ENCODE peak calls at places on chromosomes 1 and 21, in eight cellular contexts. Y, M, I, D, N, O, K and Q are unnamed samples.

GRCh38 chr1:205620269-205620668 is 11.5 kb downstream of the ELK4 start:
- DNase-seq in O (no peak), N (no peak), I (no peak), Y (no peak), K (no peak), D (no peak), M (no peak), Q (no peak)

GRCh38 chr1:104706631-104707147 is 957.0 kb downstream of the AMY1C start:
- DNase-seq in I (peak; percentile 16), K (no peak), O (no peak), N (no peak), Y (no peak), D (no peak), M (peak; percentile 10), Q (peak; percentile 6)

GRCh38 chr1:230561570-230561969 is 80.7 kb upstream of the COG2 start:
- DNase-seq in D (no peak), K (no peak), N (no peak), Y (no peak), M (no peak), O (no peak), I (no peak), Q (no peak)

GRCh38 chr1:189237008-189237407 is 1240.7 kb downstream of the BRINP3 start:
- DNase-seq in Y (no peak), M (no peak), I (no peak), O (no peak), K (no peak), D (no peak), N (no peak), Q (no peak)

GRCh38 chr1:86247553-86248279 is 91.1 kb upstream of the COL24A1 start:
- DNase-seq in O (peak; percentile 95), N (no peak), I (peak; percentile 4), K (no peak), D (no peak), Y (no peak), M (no peak), Q (no peak)

GRCh38 chr1:186304982-186305949 is 69.8 kb downstream of the TPR start:
- DNase-seq in I (peak; percentile 52), D (peak; percentile 44), O (peak; percentile 46), Y (peak; percentile 13), N (peak; percentile 33), K (peak; percentile 47), M (peak; percentile 46), Q (peak; percentile 73)

GRCh38 chr1:109579044-109579443 is 30.6 kb downstream of the GNAI3 start:
- DNase-seq in D (no peak), K (no peak), N (no peak), I (no peak), O (no peak), M (no peak), Y (no peak), Q (no peak)

GRCh38 chr1:159943908-159944622 is 1.3 kb downstream of the IGSF9 start:
- DNase-seq in D (no peak), K (no peak), N (no peak), M (no peak), O (no peak), I (no peak), Y (no peak), Q (no peak)

GRCh38 chr1:37468037-37468436 is 6.3 kb upstream of the ZC3H12A start:
- DNase-seq in Y (no peak), O (no peak), I (no peak), D (no peak), M (no peak), N (no peak), K (no peak), Q (no peak)

GRCh38 chr1:180057883-180058396 is 96.7 kb upstream of the QSOX1 start:
- DNase-seq in M (no peak), N (no peak), Y (no peak), K (no peak), D (no peak), I (no peak), O (no peak), Q (no peak)

GRCh38 chr21:19832551-19832950 is 1165.7 kb upstream of the NCAM2 start:
- DNase-seq in Y (no peak), M (no peak), D (no peak), K (no peak), I (no peak), N (no peak), O (no peak), Q (no peak)

GRCh38 chr21:41725421-41726021 is 41.3 kb downstream of the RIPK4 start:
- DNase-seq in Y (no peak), N (no peak), D (peak; percentile 42), O (no peak), M (no peak), K (no peak), I (no peak), Q (peak; percentile 58)

GRCh38 chr1:182630586-182630985 is 26.4 kb upstream of the RGS16 start:
- DNase-seq in K (no peak), D (peak; percentile 48), N (no peak), I (no peak), Y (no peak), M (no peak), O (no peak), Q (peak; percentile 46)

GRCh38 chr21:42257091-42257760 is 38.3 kb downstream of the ABCG1 start:
- DNase-seq in I (no peak), N (no peak), O (no peak), M (no peak), D (no peak), Y (peak; percentile 29), K (no peak), Q (no peak)

GRCh38 chr1:61808321-61808720 is 66.0 kb downstream of the PATJ start:
- DNase-seq in I (no peak), Y (no peak), D (no peak), N (no peak), K (no peak), M (no peak), O (no peak), Q (no peak)

GRCh38 chr1:226064168-226064815 is 1.8 kb downstream of the H3-3A start:
- DNase-seq in O (peak; percentile 42), N (no peak), Y (no peak), M (peak; percentile 57), K (no peak), D (no peak), I (peak; percentile 45), Q (no peak)

GRCh38 chr1:180273066-180273465 is 43.0 kb downstream of the LHX4 start:
- DNase-seq in O (no peak), Y (no peak), K (no peak), M (no peak), I (no peak), D (no peak), N (no peak), Q (no peak)

GRCh38 chr1:89736937-89737733 is 83.7 kb upstream of the LRRC8D start:
- DNase-seq in O (no peak), K (no peak), I (no peak), N (no peak), M (peak; percentile 25), D (no peak), Y (no peak), Q (no peak)

GRCh38 chr1:194056169-194056568 is 869.8 kb upstream of the B3GALT2 start:
- DNase-seq in I (no peak), D (no peak), O (no peak), K (no peak), N (no peak), Y (no peak), M (no peak), Q (no peak)

GRCh38 chr1:119971710-119972570 is 75.6 kb upstream of the ADAM30 start:
- DNase-seq in K (no peak), O (peak; percentile 26), N (no peak), D (no peak), I (no peak), M (peak; percentile 39), Y (no peak), Q (no peak)
- H3K4me2 ChIP-seq in K (no peak overlapping the region), O (no peak overlapping the region), N (no peak overlapping the region), D (no peak overlapping the region), I (no peak overlapping the region), M (no peak overlapping the region), Y (no peak overlapping the region), Q (no peak overlapping the region)

DNA sequence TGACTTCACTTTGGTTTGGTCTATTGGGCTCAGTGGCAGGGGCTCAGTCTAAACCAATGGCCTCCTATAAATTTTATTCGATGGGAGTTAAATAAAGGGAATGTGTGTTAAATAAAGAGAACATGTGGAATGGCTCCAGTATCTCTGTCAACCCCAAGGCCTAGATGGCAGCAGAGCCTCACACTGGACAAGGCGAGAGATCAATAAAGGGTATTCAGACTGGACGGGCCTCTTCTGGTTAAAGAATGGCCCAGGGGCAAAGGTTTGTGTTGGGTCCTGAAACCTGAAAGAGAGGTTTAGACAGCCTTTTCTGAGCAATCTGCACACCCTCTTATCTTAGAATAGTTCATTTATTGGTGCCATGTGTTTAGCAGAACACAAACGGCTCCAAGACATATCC is 34.7 kb downstream of the SH3BP5L start:
- DNase-seq in N (no peak), Y (no peak), K (no peak), M (no peak), O (no peak), I (no peak), D (no peak), Q (no peak)
- TF ChIP-seq CTCF in N (no peak), Y (no peak), K (no peak), M (peak; percentile 28), O (no peak), I (no peak), D (no peak), Q (no peak)

GRCh38 chr1:196608401-196609113 is at the start of gene KCNT2:
- DNase-seq in Y (peak; percentile 84), I (no peak), N (no peak), M (no peak), K (peak; percentile 90), O (no peak), D (peak; percentile 97), Q (peak; percentile 99)
- TF ChIP-seq EZH2phosphoT487 in Y (no peak), I (no peak), N (no peak), M (no peak), K (no peak), O (no peak), D (no peak), Q (no peak)

GRCh38 chr21:24275613-24276012 is 1331.7 kb downstream of the MRPL39 start:
- DNase-seq in O (no peak), Y (no peak), K (no peak), M (no peak), D (no peak), N (no peak), I (no peak), Q (no peak)
- H3K4me2 ChIP-seq in O (no peak overlapping the region), Y (no peak overlapping the region), K (no peak overlapping the region), M (no peak overlapping the region), D (no peak overlapping the region), N (no peak overlapping the region), I (no peak overlapping the region), Q (no peak overlapping the region)

GRCh38 chr21:35775778-35776515 is 284.4 kb downstream of the SETD4 start:
- DNase-seq in D (no peak), Y (no peak), M (peak; percentile 74), N (no peak), K (no peak), I (no peak), O (no peak), Q (no peak)
- TF ChIP-seq CTCF in D (no peak), Y (no peak), M (no peak), N (no peak), K (no peak), I (no peak), O (no peak), Q (no peak)

DNA sequence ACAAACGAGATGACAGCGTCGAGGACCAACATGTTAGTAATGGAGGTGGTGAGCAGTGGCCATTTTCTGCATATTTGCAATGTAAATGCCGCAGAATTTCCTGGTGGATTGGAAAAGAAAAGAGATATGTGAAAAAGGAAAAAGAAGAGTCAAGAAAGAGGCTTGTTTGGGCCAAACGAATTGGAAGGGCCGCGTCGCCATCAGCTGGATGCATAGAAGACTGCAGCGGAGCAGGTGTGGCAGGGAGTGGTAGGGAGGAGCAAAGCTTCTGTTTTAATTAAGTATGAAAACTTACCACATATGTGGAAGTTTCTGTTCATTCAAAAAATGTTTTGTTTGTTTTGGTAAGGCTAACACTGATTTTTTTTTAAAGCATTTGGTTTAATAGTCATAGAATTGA is 690.7 kb downstream of the NCAM2 start:
- DNase-seq in D (peak; percentile 67), M (peak; percentile 46), I (no peak), N (no peak), O (peak; percentile 65), Y (peak; percentile 27), K (peak; percentile 5), Q (peak; percentile 80)
- TF ChIP-seq EZH2phosphoT487 in D (no peak), M (no peak), I (no peak), N (no peak), O (no peak), Y (no peak), K (no peak), Q (no peak)